ENCODE peak calls at places on chromosomes 12 and 14, in ten cellular contexts. G is GDM1, W is tibial artery, U is heart right ventricle, D is CD14-positive monocyte, T is RCC 7860, Z is activated gamma-delta T cell treated with Interleukin-2 at 50 U/mL for 16 hours, A is cardiac fibroblast, Q is frontal cortex, P is EL. B is an unnamed sample.

GRCh38 chr14:84144166-84144565 is 1385.8 kb upstream of the FLRT2 start:
- DNase-seq in G (no peak), W (no peak), U (no peak), D (no peak), T (no peak), Z (no peak), A (peak), Q (no peak), P (peak), B (no peak)

GRCh38 chr12:39755475-39755874 is 135.9 kb upstream of the ABCD2 start:
- DNase-seq in G (no peak), W (no peak), U (no peak), D (no peak), T (no peak), Z (no peak), A (no peak), Q (no peak), P (no peak), B (no peak)

GRCh38 chr14:84963518-84963917 is 566.4 kb upstream of the FLRT2 start:
- DNase-seq in G (no peak), W (no peak), U (no peak), D (no peak), T (no peak), Z (no peak), A (no peak), Q (no peak), P (no peak), B (no peak)

GRCh38 chr14:95314609-95315008 is 5.1 kb downstream of the CLMN start:
- DNase-seq in G (no peak), W (no peak), U (no peak), D (peak), T (peak), Z (no peak), A (peak), Q (no peak), P (peak), B (peak)

GRCh38 chr14:64464695-64465094 is 604 bp upstream of the AKAP5 start:
- DNase-seq in G (no peak), W (no peak), U (no peak), D (no peak), T (no peak), Z (no peak), A (no peak), Q (no peak), P (no peak), B (no peak)

GRCh38 chr12:13851828-13852227 is 129.6 kb downstream of the GRIN2B start:
- DNase-seq in G (no peak), W (no peak), U (no peak), D (no peak), T (no peak), Z (no peak), A (no peak), Q (no peak), P (no peak), B (no peak)

GRCh38 chr14:72812292-72812851 is 81.5 kb downstream of the DPF3 start:
- DNase-seq in G (no peak), W (peak), U (peak), D (no peak), T (no peak), Z (no peak), A (no peak), Q (no peak), P (no peak), B (no peak)

GRCh38 chr12:93176166-93176565 is 201.6 kb upstream of the NUDT4 start:
- DNase-seq in G (no peak), W (no peak), U (peak), D (no peak), T (no peak), Z (no peak), A (peak), Q (no peak), P (peak), B (no peak)

GRCh38 chr12:130043685-130044421 is 118.4 kb upstream of the FZD10 start:
- DNase-seq in G (no peak), W (no peak), U (no peak), D (no peak), T (no peak), Z (no peak), A (no peak), Q (no peak), P (no peak), B (no peak)

GRCh38 chr14:64841121-64841611 is 38.5 kb downstream of the SPTB start:
- DNase-seq in G (no peak), W (no peak), U (peak), D (no peak), T (peak), Z (no peak), A (peak), Q (no peak), P (peak), B (no peak)

GRCh38 chr12:96247567-96247962 is 53.4 kb downstream of the ELK3 start:
- DNase-seq in G (no peak), W (no peak), U (no peak), D (no peak), T (peak), Z (no peak), A (no peak), Q (no peak), P (peak), B (no peak)

GRCh38 chr12:47823422-47824086 is 3.9 kb upstream of the HDAC7 start:
- DNase-seq in G (no peak), W (no peak), U (no peak), D (no peak), T (no peak), Z (no peak), A (no peak), Q (no peak), P (no peak), B (no peak)

GRCh38 chr12:28130625-28131598 is 59.3 kb upstream of the CCDC91 start:
- DNase-seq in G (no peak), W (no peak), U (peak), D (no peak), T (peak), Z (no peak), A (peak), Q (no peak), P (peak), B (no peak)

GRCh38 chr14:89425931-89426330 is 8.9 kb upstream of the FOXN3 start:
- DNase-seq in G (no peak), W (peak), U (no peak), D (peak), T (peak), Z (no peak), A (peak), Q (no peak), P (peak), B (no peak)

GRCh38 chr14:36967892-36968555 is 204.4 kb downstream of the SLC25A21 start:
- DNase-seq in G (no peak), W (no peak), U (no peak), D (no peak), T (no peak), Z (no peak), A (no peak), Q (no peak), P (no peak), B (no peak)

GRCh38 chr12:7122876-7123769 is 5.6 kb downstream of the RBP5 start:
- DNase-seq in G (no peak), W (peak), U (no peak), D (no peak), T (no peak), Z (no peak), A (no peak), Q (no peak), P (no peak), B (no peak)

GRCh38 chr12:46492471-46493351 is 120.1 kb upstream of the SLC38A2 start:
- DNase-seq in G (no peak), W (no peak), U (no peak), D (no peak), T (peak), Z (no peak), A (peak), Q (no peak), P (peak), B (no peak)

GRCh38 chr14:51398898-51399297 is 158.9 kb downstream of the TMX1 start:
- DNase-seq in G (no peak), W (no peak), U (no peak), D (no peak), T (peak), Z (no peak), A (peak), Q (no peak), P (peak), B (no peak)

GRCh38 chr14:54686871-54687749 is 120.2 kb downstream of the SAMD4A start:
- DNase-seq in G (no peak), W (no peak), U (peak), D (no peak), T (no peak), Z (no peak), A (peak), Q (no peak), P (no peak), B (no peak)

GRCh38 chr14:54788701-54789100 is 113.9 kb downstream of the GCH1 start:
- DNase-seq in G (no peak), W (no peak), U (no peak), D (no peak), T (no peak), Z (no peak), A (no peak), Q (no peak), P (no peak), B (no peak)

GRCh38 chr12:91272456-91273063 is 89.9 kb upstream of the DCN start:
- DNase-seq in G (no peak), W (peak), U (peak), D (no peak), T (no peak), Z (no peak), A (peak), Q (no peak), P (no peak), B (no peak)

GRCh38 chr12:81221681-81222080 is 143.8 kb downstream of the ACSS3 start:
- DNase-seq in G (no peak), W (no peak), U (no peak), D (no peak), T (no peak), Z (no peak), A (no peak), Q (no peak), P (no peak), B (no peak)

GRCh38 chr12:14710632-14711324 is 14.4 kb upstream of the GUCY2C start:
- DNase-seq in G (no peak), W (no peak), U (no peak), D (no peak), T (no peak), Z (no peak), A (no peak), Q (no peak), P (no peak), B (no peak)

GRCh38 chr14:90362558-90362896 is 30.8 kb upstream of the NRDE2 start:
- DNase-seq in G (no peak), W (no peak), U (no peak), D (no peak), T (no peak), Z (no peak), A (no peak), Q (no peak), P (no peak), B (no peak)

GRCh38 chr12:74441872-74442271 is 95.8 kb upstream of the ATXN7L3B start:
- DNase-seq in G (no peak), W (no peak), U (no peak), D (no peak), T (no peak), Z (no peak), A (no peak), Q (no peak), P (no peak), B (no peak)

GRCh38 chr12:40692617-40693502 is 621 bp downstream of the CNTN1 start:
- DNase-seq in G (no peak), W (no peak), U (no peak), D (no peak), T (no peak), Z (no peak), A (no peak), Q (no peak), P (no peak), B (no peak)

GRCh38 chr14:58287607-58288042 is 10.7 kb upstream of the ARID4A start:
- DNase-seq in G (no peak), W (no peak), U (no peak), D (no peak), T (no peak), Z (no peak), A (no peak), Q (no peak), P (no peak), B (no peak)

GRCh38 chr12:11853126-11853525 is 203.7 kb downstream of the ETV6 start:
- DNase-seq in G (no peak), W (no peak), U (no peak), D (no peak), T (no peak), Z (no peak), A (no peak), Q (no peak), P (no peak), B (no peak)

GRCh38 chr12:77940011-77940423 is 109.3 kb downstream of the NAV3 start:
- DNase-seq in G (no peak), W (no peak), U (no peak), D (no peak), T (peak), Z (no peak), A (peak), Q (no peak), P (peak), B (no peak)

GRCh38 chr14:68947802-68948201 is 31.3 kb downstream of the ACTN1 start:
- DNase-seq in G (no peak), W (peak), U (peak), D (no peak), T (no peak), Z (no peak), A (peak), Q (no peak), P (no peak), B (no peak)

GRCh38 chr12:47378907-47379306 is 299.1 kb upstream of the AMIGO2 start:
- DNase-seq in G (peak), W (no peak), U (no peak), D (no peak), T (no peak), Z (no peak), A (peak), Q (no peak), P (peak), B (peak)

GRCh38 chr14:96237641-96238040 is 18.4 kb upstream of the BDKRB1 start:
- DNase-seq in G (no peak), W (no peak), U (no peak), D (no peak), T (no peak), Z (no peak), A (no peak), Q (no peak), P (no peak), B (no peak)

GRCh38 chr14:64729386-64730060 is 25.3 kb downstream of the PLEKHG3 start:
- DNase-seq in G (no peak), W (peak), U (peak), D (no peak), T (no peak), Z (no peak), A (no peak), Q (no peak), P (no peak), B (no peak)

GRCh38 chr14:59306775-59307174 is 118.3 kb downstream of the DAAM1 start:
- DNase-seq in G (no peak), W (no peak), U (no peak), D (no peak), T (peak), Z (no peak), A (peak), Q (no peak), P (peak), B (peak)

GRCh38 chr14:22002860-22003284 is 329.3 kb upstream of the OR4E1 start:
- DNase-seq in G (peak), W (no peak), U (no peak), D (no peak), T (no peak), Z (peak), A (no peak), Q (no peak), P (no peak), B (peak)

GRCh38 chr12:118501489-118501888 is 125.1 kb downstream of the SUDS3 start:
- DNase-seq in G (no peak), W (no peak), U (no peak), D (no peak), T (no peak), Z (no peak), A (no peak), Q (no peak), P (no peak), B (no peak)

GRCh38 chr12:43332977-43333649 is 218.9 kb downstream of the ADAMTS20 start:
- DNase-seq in G (no peak), W (no peak), U (no peak), D (no peak), T (no peak), Z (no peak), A (peak), Q (no peak), P (peak), B (no peak)

GRCh38 chr14:64806862-64807495 is 72.7 kb downstream of the SPTB start:
- DNase-seq in G (no peak), W (no peak), U (no peak), D (no peak), T (no peak), Z (no peak), A (no peak), Q (no peak), P (peak), B (no peak)